ENCODE peak calls at places on chromosomes 3 and 15, in six cellular contexts. K is stomach; U is small intestine; L is pancreas; Z is CD4-positive, CD25-positive, alpha-beta regulatory T cell; S is WERI-Rb-1. T is an unnamed sample.

GRCh38 chr3:69326821-69327433 is 59.0 kb downstream of the FRMD4B start:
- DNase-seq in K (no peak), U (no peak), L (no peak), Z (peak; percentile 56), S (no peak), T (peak; percentile 58)

GRCh38 chr15:89090791-89091666 is 2.8 kb downstream of the ABHD2 start:
- DNase-seq in K (peak; percentile 78), U (peak; percentile 84), L (peak; percentile 69), Z (peak; percentile 31), S (no peak), T (peak; percentile 52)

GRCh38 chr3:12486916-12487315 is 2.6 kb downstream of the TSEN2 start:
- DNase-seq in K (no peak), U (no peak), L (no peak), Z (no peak), S (no peak), T (no peak)

GRCh38 chr3:103796068-103796467 is 1361.3 kb downstream of the ZPLD1 start:
- DNase-seq in K (no peak), U (no peak), L (no peak), Z (no peak), S (no peak), T (no peak)

GRCh38 chr15:88911766-88912118 is 1.4 kb downstream of the MFGE8 start:
- DNase-seq in K (no peak), U (no peak), L (no peak), Z (no peak), S (peak; percentile 90), T (no peak)

GRCh38 chr3:71873093-71873611 is 88.2 kb upstream of the PROK2 start:
- DNase-seq in K (no peak), U (no peak), L (no peak), Z (no peak), S (no peak), T (no peak)

GRCh38 chr3:38004415-38005075 is 14.0 kb downstream of the VILL start:
- DNase-seq in K (peak; percentile 91), U (peak; percentile 91), L (peak; percentile 78), Z (peak; percentile 46), S (peak; percentile 71), T (peak; percentile 48)

GRCh38 chr15:68335655-68336054 is 58.1 kb downstream of the FEM1B start:
- DNase-seq in K (no peak), U (no peak), L (no peak), Z (no peak), S (no peak), T (no peak)

GRCh38 chr3:168968611-168969010 is 694.9 kb downstream of the MECOM start:
- DNase-seq in K (no peak), U (no peak), L (no peak), Z (no peak), S (no peak), T (no peak)

GRCh38 chr3:78268087-78268486 is 1228.2 kb downstream of the ROBO2 start:
- DNase-seq in K (no peak), U (no peak), L (no peak), Z (no peak), S (no peak), T (no peak)

GRCh38 chr15:94026458-94026967 is 204.8 kb upstream of the MCTP2 start:
- DNase-seq in K (no peak), U (no peak), L (no peak), Z (no peak), S (no peak), T (no peak)

GRCh38 chr15:78291698-78292097 is 7.7 kb downstream of the SKIC8 start:
- DNase-seq in K (peak; percentile 42), U (no peak), L (no peak), Z (no peak), S (no peak), T (no peak)

GRCh38 chr15:101135532-101136166 is 116.2 kb downstream of the CHSY1 start:
- DNase-seq in K (no peak), U (no peak), L (no peak), Z (no peak), S (no peak), T (no peak)

GRCh38 chr15:68597581-68597980 is 18.8 kb downstream of the CORO2B start:
- DNase-seq in K (no peak), U (no peak), L (no peak), Z (no peak), S (no peak), T (no peak)

GRCh38 chr3:39285333-39285732 is 5.5 kb upstream of the CX3CR1 start:
- DNase-seq in K (no peak), U (no peak), L (no peak), Z (no peak), S (no peak), T (no peak)

GRCh38 chr3:135803291-135803690 is 162.2 kb upstream of the PPP2R3A start:
- DNase-seq in K (no peak), U (no peak), L (no peak), Z (no peak), S (no peak), T (no peak)

GRCh38 chr15:85504739-85505676 is 124.6 kb downstream of the AKAP13 start:
- DNase-seq in K (peak; percentile 45), U (peak; percentile 69), L (no peak), Z (peak; percentile 48), S (peak; percentile 53), T (peak; percentile 37)

GRCh38 chr3:151770941-151771340 is 37.2 kb downstream of the AADACL2 start:
- DNase-seq in K (peak; percentile 73), U (peak; percentile 46), L (peak; percentile 78), Z (no peak), S (no peak), T (no peak)

GRCh38 chr3:76497636-76498035 is 542.3 kb upstream of the ROBO2 start:
- DNase-seq in K (no peak), U (no peak), L (no peak), Z (no peak), S (no peak), T (no peak)

GRCh38 chr3:101806491-101806890 is 27.5 kb downstream of the NXPE3 start:
- DNase-seq in K (no peak), U (no peak), L (no peak), Z (no peak), S (no peak), T (no peak)

GRCh38 chr3:144096016-144096415 is 124.4 kb downstream of the DIPK2A start:
- DNase-seq in K (no peak), U (no peak), L (no peak), Z (no peak), S (no peak), T (no peak)

GRCh38 chr15:66481107-66481856 is 16.3 kb downstream of the SNAPC5 start:
- DNase-seq in K (no peak), U (no peak), L (no peak), Z (no peak), S (no peak), T (no peak)

GRCh38 chr3:183122257-183122932 is 23.1 kb upstream of the MCCC1 start:
- DNase-seq in K (no peak), U (peak; percentile 53), L (no peak), Z (peak; percentile 59), S (no peak), T (peak; percentile 53)

GRCh38 chr15:69881310-69881660 is 216.4 kb downstream of the TLE3 start:
- DNase-seq in K (no peak), U (no peak), L (no peak), Z (no peak), S (no peak), T (no peak)

GRCh38 chr3:35946857-35947514 is 307.7 kb downstream of the ARPP21 start:
- DNase-seq in K (no peak), U (no peak), L (no peak), Z (no peak), S (no peak), T (no peak)

GRCh38 chr3:149658444-149659172 is 783 bp upstream of the WWTR1 start:
- DNase-seq in K (peak; percentile 70), U (peak; percentile 39), L (peak; percentile 44), Z (peak; percentile 11), S (peak; percentile 19), T (peak; percentile 19)

GRCh38 chr3:53077476-53078220 is 31.8 kb upstream of the SFMBT1 start:
- DNase-seq in K (no peak), U (no peak), L (no peak), Z (no peak), S (no peak), T (no peak)
- H3K4me3 ChIP-seq in K (no peak overlapping the region), U (no peak overlapping the region), L (no peak overlapping the region), Z (no peak overlapping the region), S (no peak overlapping the region), T (no peak overlapping the region)

DNA sequence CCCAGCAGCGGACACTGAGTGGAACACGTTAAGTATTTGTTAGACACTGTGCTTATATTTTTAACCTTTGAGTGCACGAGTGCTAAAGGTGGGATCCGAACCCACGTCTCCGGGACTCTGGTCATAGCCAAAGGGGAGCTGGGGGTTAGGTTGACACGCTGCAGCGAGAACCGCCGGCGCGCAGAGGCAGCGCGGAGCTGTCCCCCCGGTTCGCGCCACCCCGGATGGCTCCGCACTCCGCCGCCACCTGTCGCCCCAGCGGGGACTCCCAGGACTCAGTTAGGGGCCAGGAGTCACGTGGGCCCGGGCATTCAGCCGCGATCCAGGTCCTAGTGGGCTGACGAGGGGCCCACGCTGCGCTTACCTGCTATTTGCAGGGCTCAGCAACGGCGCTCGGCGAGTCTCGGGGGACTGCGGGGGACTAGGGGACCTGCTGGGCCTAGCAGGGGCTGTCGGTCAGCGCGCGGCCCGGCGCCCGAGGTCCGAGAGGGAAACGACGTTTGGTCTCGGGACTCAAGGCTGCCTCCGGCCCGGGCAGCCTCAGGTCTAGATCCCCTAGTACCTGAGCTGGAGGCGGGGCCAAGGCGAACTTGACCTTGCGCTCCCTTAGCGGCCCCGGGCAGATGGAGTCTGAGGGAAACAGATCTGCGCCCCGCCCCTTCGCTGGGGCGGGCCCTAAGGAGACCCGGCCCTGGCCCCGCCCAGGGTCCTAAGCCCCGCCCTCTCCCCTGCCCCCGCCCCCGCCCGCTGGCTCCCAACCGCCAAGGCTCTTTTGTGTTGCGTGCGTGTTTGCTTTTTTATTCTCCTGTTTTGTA is at the start of gene NMNAT3:
- DNase-seq in K (peak; percentile 88), U (peak; percentile 96), L (peak; percentile 96), Z (peak; percentile 71), S (peak; percentile 77), T (peak; percentile 72)
- H3K27ac ChIP-seq in K (peak within 1 kb of the TSS; percentile 77), U (peak within 1 kb of the TSS; percentile 81), L (peak within 1 kb of the TSS; percentile 93), Z (no peak within 1 kb of the TSS), S (peak within 1 kb of the TSS; percentile 80), T (peak within 1 kb of the TSS; percentile 36)

DNA sequence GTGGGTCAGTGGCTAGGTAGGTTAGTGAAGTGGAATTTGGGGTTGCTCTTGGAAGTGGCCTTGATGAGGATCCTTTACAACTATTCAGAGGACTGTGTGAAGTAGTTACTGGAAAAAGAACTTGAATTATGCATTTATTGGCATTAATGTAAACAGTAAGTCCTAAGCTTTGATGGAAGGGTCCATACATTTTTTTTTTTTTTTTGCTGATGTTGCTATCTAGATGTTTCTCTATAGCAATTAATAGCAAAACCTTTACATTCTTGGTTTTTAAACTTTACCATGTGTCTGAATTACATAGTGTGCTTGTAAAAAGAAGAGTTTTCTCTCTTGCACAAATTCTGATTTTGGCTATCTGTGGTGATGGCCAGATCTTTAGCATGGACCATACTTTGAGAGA is 9.5 kb downstream of the ZNF621 start:
- DNase-seq in K (no peak), U (no peak), L (no peak), Z (no peak), S (no peak), T (no peak)
- H3K9me3 ChIP-seq in K (peaks cover 10% of the 10 kb centered on the region), U (no peaks in the 10 kb centered on the region), L (no peaks in the 10 kb centered on the region), Z (peaks cover 9% of the 10 kb centered on the region), S (no peaks in the 10 kb centered on the region), T (no peaks in the 10 kb centered on the region)

DNA sequence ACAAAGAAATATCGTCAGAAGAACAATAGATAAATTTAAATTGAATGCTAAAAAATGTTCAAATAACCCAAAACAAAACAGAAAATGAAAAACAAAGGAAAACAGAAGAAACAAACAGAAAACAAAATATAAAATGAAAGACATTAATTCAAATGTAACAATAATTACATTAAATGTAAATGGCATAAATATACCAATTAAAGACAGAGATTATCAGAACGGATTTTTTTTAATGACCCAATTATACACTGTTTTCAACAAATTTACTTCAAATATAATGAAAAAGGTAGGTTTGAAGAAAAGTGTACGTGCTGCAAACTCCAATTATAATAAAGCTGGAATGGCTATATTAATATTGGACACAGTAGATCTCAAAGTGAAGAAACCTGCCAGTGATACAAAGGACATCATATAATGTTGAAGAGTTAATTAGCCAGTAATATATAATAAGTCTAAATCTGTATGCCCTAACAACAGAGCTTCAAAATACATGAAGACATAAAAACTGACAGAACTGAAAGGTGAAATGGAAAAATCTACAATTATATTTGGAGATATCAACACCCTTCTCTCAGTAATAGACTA is 193.8 kb downstream of the ZBTB20 start:
- DNase-seq in K (no peak), U (no peak), L (no peak), Z (no peak), S (no peak), T (no peak)
- H3K4me3 ChIP-seq in K (no peak overlapping the region), U (no peak overlapping the region), L (no peak overlapping the region), Z (no peak overlapping the region), S (no peak overlapping the region), T (no peak overlapping the region)